ENCODE peak calls at places on chromosomes 7 and 10, in nine cellular contexts. M is upper lobe of left lung, R is GM12892, Y is stomach, S is spleen, F is endothelial cell of umbilical vein, O is Panc1, Q is GM23338, I is prostate gland. B is an unnamed sample.

GRCh38 chr7:29335188-29336083 is 140.9 kb downstream of the CHN2 start:
- DNase-seq in M (no peak), R (no peak), Y (no peak), S (no peak), F (no peak), O (no peak), Q (no peak), I (no peak), B (no peak)

GRCh38 chr10:79099898-79100448 is 31.2 kb downstream of the ZMIZ1 start:
- DNase-seq in M (no peak), R (no peak), Y (no peak), S (no peak), F (no peak), O (no peak), Q (no peak), I (no peak), B (no peak)

GRCh38 chr10:118543714-118544400 is 51.6 kb downstream of the PRLHR start:
- DNase-seq in M (no peak), R (no peak), Y (peak), S (no peak), F (peak), O (peak), Q (peak), I (peak), B (peak)

GRCh38 chr10:43137701-43137970 is 609 bp upstream of the CSGALNACT2 start:
- DNase-seq in M (peak), R (no peak), Y (no peak), S (peak), F (peak), O (no peak), Q (peak), I (no peak), B (no peak)

GRCh38 chr10:6200588-6201510 is 1.9 kb upstream of the PFKFB3 start:
- DNase-seq in M (peak), R (no peak), Y (no peak), S (peak), F (peak), O (no peak), Q (peak), I (peak), B (no peak)

GRCh38 chr7:25708211-25708610 is 443.8 kb upstream of the NFE2L3 start:
- DNase-seq in M (no peak), R (no peak), Y (no peak), S (no peak), F (no peak), O (no peak), Q (no peak), I (no peak), B (no peak)

GRCh38 chr10:75379234-75379724 is 22.3 kb downstream of the ZNF503 start:
- DNase-seq in M (no peak), R (no peak), Y (no peak), S (no peak), F (no peak), O (no peak), Q (no peak), I (peak), B (no peak)

GRCh38 chr10:133262696-133263095 is 14.0 kb downstream of the ADAM8 start:
- DNase-seq in M (peak), R (no peak), Y (no peak), S (peak), F (no peak), O (no peak), Q (no peak), I (no peak), B (no peak)

GRCh38 chr10:108095932-108096925 is 931.7 kb upstream of the SORCS1 start:
- DNase-seq in M (no peak), R (no peak), Y (no peak), S (no peak), F (no peak), O (no peak), Q (no peak), I (no peak), B (no peak)

GRCh38 chr10:79166312-79166721 is 97.6 kb downstream of the ZMIZ1 start:
- DNase-seq in M (peak), R (no peak), Y (no peak), S (no peak), F (no peak), O (no peak), Q (no peak), I (no peak), B (no peak)

GRCh38 chr7:47232751-47233412 is 349.0 kb downstream of the TNS3 start:
- DNase-seq in M (no peak), R (no peak), Y (no peak), S (no peak), F (no peak), O (no peak), Q (no peak), I (no peak), B (no peak)

GRCh38 chr10:73577788-73578187 is 13.4 kb downstream of the USP54 start:
- DNase-seq in M (no peak), R (no peak), Y (peak), S (no peak), F (no peak), O (no peak), Q (peak), I (peak), B (no peak)

GRCh38 chr10:3666525-3667302 is 118.3 kb downstream of the KLF6 start:
- DNase-seq in M (no peak), R (no peak), Y (peak), S (peak), F (no peak), O (no peak), Q (no peak), I (no peak), B (no peak)

GRCh38 chr10:25555865-25556264 is 378.2 kb upstream of the MYO3A start:
- DNase-seq in M (no peak), R (no peak), Y (no peak), S (no peak), F (no peak), O (no peak), Q (peak), I (no peak), B (no peak)

GRCh38 chr7:131352032-131352431 is 24.4 kb downstream of the MKLN1 start:
- DNase-seq in M (no peak), R (no peak), Y (no peak), S (no peak), F (no peak), O (no peak), Q (no peak), I (no peak), B (no peak)

GRCh38 chr7:93359520-93360198 is 127.5 kb downstream of the VPS50 start:
- DNase-seq in M (no peak), R (no peak), Y (no peak), S (no peak), F (no peak), O (no peak), Q (no peak), I (no peak), B (no peak)

GRCh38 chr7:68417659-68418058 is 1180.6 kb upstream of the AUTS2 start:
- DNase-seq in M (no peak), R (no peak), Y (no peak), S (no peak), F (no peak), O (no peak), Q (no peak), I (no peak), B (no peak)

DNA sequence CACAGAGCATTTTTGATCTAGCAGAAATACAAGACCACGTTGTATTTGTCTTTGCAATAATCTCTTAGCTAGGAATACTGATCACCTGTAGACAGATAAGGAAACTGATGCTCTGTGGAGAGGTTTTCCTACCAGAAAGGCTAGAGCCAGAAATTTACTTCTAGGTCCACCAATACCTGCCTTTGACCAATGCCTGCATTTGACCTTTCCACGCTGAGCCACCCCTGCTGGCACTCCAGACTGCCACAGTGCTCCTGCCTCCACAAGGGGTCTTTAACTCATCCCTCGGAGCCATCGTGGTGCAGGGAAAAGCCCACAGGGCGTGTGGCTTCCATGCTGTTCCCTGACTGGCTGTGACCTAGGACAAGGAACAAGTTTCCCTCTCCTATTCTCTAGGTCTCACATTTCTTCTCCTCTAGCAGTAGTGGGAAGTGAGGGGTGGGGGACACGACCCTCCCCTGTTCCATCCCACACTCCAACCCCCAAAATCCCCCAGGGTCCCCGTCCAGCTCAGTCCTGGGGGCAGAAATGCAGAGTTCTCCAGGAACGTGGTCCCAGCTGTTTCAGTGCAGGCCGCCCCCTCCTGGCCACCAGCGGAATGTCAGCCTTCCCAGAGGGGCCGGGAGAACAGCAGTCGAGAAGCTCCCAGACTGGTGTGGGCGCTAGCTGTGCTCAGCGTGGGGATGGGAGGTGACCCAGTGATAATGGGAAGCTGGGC is 1.4 kb upstream of the ELN start:
- DNase-seq in M (peak), R (peak), Y (peak), S (peak), F (peak), O (peak), Q (peak), I (peak), B (no peak)
- TF ChIP-seq POLR2AphosphoS5 in M (no peak), R (no peak), Y (no peak), S (peak), F (no peak), O (no peak), Q (no peak), I (peak), B (peak)

GRCh38 chr10:80526218-80526617 is 11.5 kb upstream of the SH2D4B start:
- DNase-seq in M (no peak), R (no peak), Y (no peak), S (no peak), F (no peak), O (no peak), Q (no peak), I (no peak), B (no peak)

GRCh38 chr10:80522756-80523363 is 14.8 kb upstream of the SH2D4B start:
- DNase-seq in M (no peak), R (no peak), Y (no peak), S (no peak), F (no peak), O (no peak), Q (no peak), I (no peak), B (no peak)

GRCh38 chr10:80520661-80521488 is 16.8 kb upstream of the SH2D4B start:
- DNase-seq in M (no peak), R (no peak), Y (no peak), S (peak), F (no peak), O (no peak), Q (no peak), I (no peak), B (no peak)

GRCh38 chr10:80524190-80524589 is 13.5 kb upstream of the SH2D4B start:
- DNase-seq in M (no peak), R (no peak), Y (no peak), S (no peak), F (no peak), O (no peak), Q (no peak), I (no peak), B (no peak)

DNA sequence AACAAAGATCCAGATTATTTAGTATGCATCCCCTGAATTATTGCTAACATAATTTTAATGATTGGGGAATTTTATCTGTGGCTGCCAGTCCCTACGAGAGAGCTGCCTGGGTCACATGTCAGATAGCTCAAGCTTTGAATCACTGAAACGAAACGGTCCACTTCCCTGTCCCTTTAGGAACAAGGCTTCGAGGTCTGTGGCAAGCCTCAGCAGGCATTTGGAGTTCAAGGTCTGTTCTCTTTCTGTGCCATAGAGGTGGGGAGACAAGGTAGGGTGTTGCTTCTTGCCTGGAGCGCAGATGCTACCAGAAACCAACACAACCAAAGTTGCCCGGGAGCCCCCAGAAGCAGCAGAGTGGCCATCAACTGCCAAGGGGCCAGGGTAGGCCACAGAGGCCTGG is 13.9 kb upstream of the SH2D4B start:
- DNase-seq in M (no peak), R (no peak), Y (no peak), S (no peak), F (no peak), O (no peak), Q (no peak), I (no peak), B (no peak)
- TF ChIP-seq POLR2AphosphoS5 in M (no peak), R (no peak), Y (no peak), S (no peak), F (no peak), O (no peak), Q (no peak), I (no peak), B (no peak)

GRCh38 chr10:70540089-70540788 is 61.7 kb downstream of the PALD1 start:
- DNase-seq in M (peak), R (peak), Y (no peak), S (no peak), F (peak), O (no peak), Q (peak), I (no peak), B (no peak)
- TF ChIP-seq POLR2AphosphoS5 in M (no peak), R (no peak), Y (no peak), S (peak), F (no peak), O (no peak), Q (no peak), I (no peak), B (no peak)

DNA sequence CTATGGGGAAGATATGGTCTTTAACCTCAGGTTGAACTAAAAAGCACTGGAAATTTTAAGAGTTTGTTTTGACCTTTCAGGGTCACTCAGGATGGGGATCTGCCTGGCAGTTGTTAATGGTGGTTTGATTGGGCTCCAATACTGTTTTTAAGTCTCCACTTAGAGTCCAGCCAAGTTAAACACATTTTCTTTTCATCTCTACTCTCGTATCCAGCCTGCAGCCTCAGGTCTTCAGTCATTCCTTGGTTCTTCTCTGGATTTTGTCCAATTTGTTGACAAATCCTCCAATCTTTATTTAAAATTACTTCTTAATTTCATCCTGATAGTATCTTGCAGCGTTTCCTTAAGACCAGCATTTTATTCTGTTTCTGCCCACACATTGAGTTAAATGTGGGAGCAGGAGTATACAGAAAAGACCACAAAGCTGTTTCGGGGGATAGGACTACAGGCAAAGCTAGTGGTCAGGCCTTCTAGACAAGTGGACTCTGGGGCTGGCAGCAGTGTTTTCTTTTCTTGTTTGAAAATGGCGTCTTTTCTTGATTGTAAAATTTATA is 133.2 kb upstream of the INHBA start:
- DNase-seq in M (no peak), R (no peak), Y (no peak), S (no peak), F (no peak), O (no peak), Q (no peak), I (no peak), B (no peak)
- TF ChIP-seq POLR2AphosphoS5 in M (no peak), R (no peak), Y (no peak), S (no peak), F (no peak), O (no peak), Q (no peak), I (no peak), B (no peak)